ENCODE peak calls at places on chromosomes 2 and 18, in six cellular contexts. One of them, this sample, is unnamed.

GRCh38 chr2:30421551-30422436 is 25.3 kb upstream of the LCLAT1 start:
- DNase-seq in KG1: no peak
- DNase-seq in adrenal gland: no peak
- DNase-seq in amniotic epithelial cell: peak; percentile 36
- DNase-seq in stimulated activated CD4-positive, alpha-beta T cell treated with anti-CD3 and anti-CD28 coated beads, Interleukin-2, amount 100 ng/mL, for 48 hours: no peak
- DNase-seq in IMR-90: peak; percentile 84
- DNase-seq in this sample: no peak

GRCh38 chr2:20049631-20050030 is 1.8 kb downstream of the LAPTM4A start:
- DNase-seq in adrenal gland: no peak
- DNase-seq in IMR-90: peak; percentile 37
- DNase-seq in amniotic epithelial cell: no peak
- DNase-seq in KG1: no peak
- DNase-seq in stimulated activated CD4-positive, alpha-beta T cell treated with anti-CD3 and anti-CD28 coated beads, Interleukin-2, amount 100 ng/mL, for 48 hours: no peak
- DNase-seq in this sample: no peak

GRCh38 chr2:12433641-12433990 is 283.1 kb upstream of the TRIB2 start:
- DNase-seq in amniotic epithelial cell: no peak
- DNase-seq in stimulated activated CD4-positive, alpha-beta T cell treated with anti-CD3 and anti-CD28 coated beads, Interleukin-2, amount 100 ng/mL, for 48 hours: no peak
- DNase-seq in adrenal gland: no peak
- DNase-seq in IMR-90: no peak
- DNase-seq in KG1: no peak
- DNase-seq in this sample: no peak

GRCh38 chr2:198890490-198890889 is 567.2 kb downstream of the SATB2 start:
- DNase-seq in adrenal gland: no peak
- DNase-seq in KG1: no peak
- DNase-seq in amniotic epithelial cell: no peak
- DNase-seq in stimulated activated CD4-positive, alpha-beta T cell treated with anti-CD3 and anti-CD28 coated beads, Interleukin-2, amount 100 ng/mL, for 48 hours: no peak
- DNase-seq in IMR-90: no peak
- DNase-seq in this sample: no peak

GRCh38 chr2:100919316-100919715 is 82.8 kb upstream of the RPL31 start:
- DNase-seq in stimulated activated CD4-positive, alpha-beta T cell treated with anti-CD3 and anti-CD28 coated beads, Interleukin-2, amount 100 ng/mL, for 48 hours: peak; percentile 37
- DNase-seq in amniotic epithelial cell: no peak
- DNase-seq in adrenal gland: no peak
- DNase-seq in IMR-90: no peak
- DNase-seq in KG1: no peak
- DNase-seq in this sample: peak; percentile 33

GRCh38 chr18:75162467-75162866 is 46.5 kb downstream of the PTGR3 start:
- DNase-seq in KG1: no peak
- DNase-seq in stimulated activated CD4-positive, alpha-beta T cell treated with anti-CD3 and anti-CD28 coated beads, Interleukin-2, amount 100 ng/mL, for 48 hours: no peak
- DNase-seq in amniotic epithelial cell: peak; percentile 22
- DNase-seq in adrenal gland: no peak
- DNase-seq in IMR-90: peak; percentile 71
- DNase-seq in this sample: no peak

GRCh38 chr18:79182047-79182713 is 113.0 kb downstream of the ATP9B start:
- DNase-seq in adrenal gland: no peak
- DNase-seq in amniotic epithelial cell: no peak
- DNase-seq in IMR-90: no peak
- DNase-seq in stimulated activated CD4-positive, alpha-beta T cell treated with anti-CD3 and anti-CD28 coated beads, Interleukin-2, amount 100 ng/mL, for 48 hours: no peak
- DNase-seq in KG1: no peak
- DNase-seq in this sample: peak; percentile 52

GRCh38 chr18:61841709-61842108 is 51.1 kb downstream of the RNF152 start:
- DNase-seq in amniotic epithelial cell: no peak
- DNase-seq in adrenal gland: no peak
- DNase-seq in IMR-90: no peak
- DNase-seq in stimulated activated CD4-positive, alpha-beta T cell treated with anti-CD3 and anti-CD28 coated beads, Interleukin-2, amount 100 ng/mL, for 48 hours: no peak
- DNase-seq in KG1: no peak
- DNase-seq in this sample: no peak

GRCh38 chr2:189412330-189412953 is 28.8 kb upstream of the WDR75 start:
- DNase-seq in stimulated activated CD4-positive, alpha-beta T cell treated with anti-CD3 and anti-CD28 coated beads, Interleukin-2, amount 100 ng/mL, for 48 hours: peak; percentile 54
- DNase-seq in IMR-90: peak; percentile 74
- DNase-seq in adrenal gland: peak; percentile 51
- DNase-seq in KG1: no peak
- DNase-seq in amniotic epithelial cell: peak; percentile 67
- DNase-seq in this sample: no peak

GRCh38 chr2:230877737-230878598 is 13.2 kb downstream of the ITM2C start:
- DNase-seq in adrenal gland: no peak
- DNase-seq in IMR-90: no peak
- DNase-seq in amniotic epithelial cell: no peak
- DNase-seq in KG1: peak; percentile 75
- DNase-seq in stimulated activated CD4-positive, alpha-beta T cell treated with anti-CD3 and anti-CD28 coated beads, Interleukin-2, amount 100 ng/mL, for 48 hours: no peak
- DNase-seq in this sample: no peak

GRCh38 chr2:65057391-65058052 is 1.3 kb downstream of the CEP68 start:
- DNase-seq in amniotic epithelial cell: no peak
- DNase-seq in adrenal gland: no peak
- DNase-seq in IMR-90: peak; percentile 39
- DNase-seq in stimulated activated CD4-positive, alpha-beta T cell treated with anti-CD3 and anti-CD28 coated beads, Interleukin-2, amount 100 ng/mL, for 48 hours: no peak
- DNase-seq in KG1: peak; percentile 26
- DNase-seq in this sample: no peak

GRCh38 chr2:125281242-125281641 is 1256.2 kb downstream of the CNTNAP5 start:
- DNase-seq in IMR-90: no peak
- DNase-seq in adrenal gland: no peak
- DNase-seq in amniotic epithelial cell: no peak
- DNase-seq in stimulated activated CD4-positive, alpha-beta T cell treated with anti-CD3 and anti-CD28 coated beads, Interleukin-2, amount 100 ng/mL, for 48 hours: no peak
- DNase-seq in KG1: no peak
- DNase-seq in this sample: no peak

GRCh38 chr2:240142256-240142775 is 1.9 kb upstream of the OTOS start:
- DNase-seq in amniotic epithelial cell: no peak
- DNase-seq in IMR-90: no peak
- DNase-seq in KG1: no peak
- DNase-seq in adrenal gland: no peak
- DNase-seq in stimulated activated CD4-positive, alpha-beta T cell treated with anti-CD3 and anti-CD28 coated beads, Interleukin-2, amount 100 ng/mL, for 48 hours: no peak
- DNase-seq in this sample: no peak

GRCh38 chr18:12359515-12359927 is 17.5 kb downstream of the AFG3L2 start:
- DNase-seq in adrenal gland: no peak
- DNase-seq in KG1: no peak
- DNase-seq in IMR-90: peak; percentile 62
- DNase-seq in amniotic epithelial cell: peak; percentile 55
- DNase-seq in stimulated activated CD4-positive, alpha-beta T cell treated with anti-CD3 and anti-CD28 coated beads, Interleukin-2, amount 100 ng/mL, for 48 hours: no peak
- DNase-seq in this sample: no peak

GRCh38 chr2:135005753-135006152 is 41.5 kb downstream of the MAP3K19 start:
- DNase-seq in stimulated activated CD4-positive, alpha-beta T cell treated with anti-CD3 and anti-CD28 coated beads, Interleukin-2, amount 100 ng/mL, for 48 hours: no peak
- DNase-seq in KG1: no peak
- DNase-seq in adrenal gland: no peak
- DNase-seq in amniotic epithelial cell: no peak
- DNase-seq in IMR-90: no peak
- DNase-seq in this sample: no peak

GRCh38 chr2:161307676-161308075 is 549 bp upstream of the PSMD14 start:
- DNase-seq in amniotic epithelial cell: no peak
- DNase-seq in stimulated activated CD4-positive, alpha-beta T cell treated with anti-CD3 and anti-CD28 coated beads, Interleukin-2, amount 100 ng/mL, for 48 hours: no peak
- DNase-seq in adrenal gland: no peak
- DNase-seq in KG1: peak; percentile 62
- DNase-seq in IMR-90: no peak
- DNase-seq in this sample: no peak

GRCh38 chr2:236166157-236166780 is 1.9 kb downstream of the GBX2 start:
- DNase-seq in stimulated activated CD4-positive, alpha-beta T cell treated with anti-CD3 and anti-CD28 coated beads, Interleukin-2, amount 100 ng/mL, for 48 hours: no peak
- DNase-seq in adrenal gland: no peak
- DNase-seq in KG1: no peak
- DNase-seq in IMR-90: no peak
- DNase-seq in amniotic epithelial cell: no peak
- DNase-seq in this sample: no peak

GRCh38 chr2:55012648-55013484 is 37.4 kb downstream of the RTN4 start:
- DNase-seq in amniotic epithelial cell: no peak
- DNase-seq in stimulated activated CD4-positive, alpha-beta T cell treated with anti-CD3 and anti-CD28 coated beads, Interleukin-2, amount 100 ng/mL, for 48 hours: no peak
- DNase-seq in adrenal gland: no peak
- DNase-seq in KG1: no peak
- DNase-seq in IMR-90: no peak
- DNase-seq in this sample: no peak

GRCh38 chr18:53906681-53907080 is 317.8 kb downstream of the MBD2 start:
- DNase-seq in KG1: no peak
- DNase-seq in stimulated activated CD4-positive, alpha-beta T cell treated with anti-CD3 and anti-CD28 coated beads, Interleukin-2, amount 100 ng/mL, for 48 hours: no peak
- DNase-seq in IMR-90: no peak
- DNase-seq in adrenal gland: no peak
- DNase-seq in amniotic epithelial cell: no peak
- DNase-seq in this sample: no peak

GRCh38 chr2:226334981-226335720 is 464.5 kb downstream of the IRS1 start:
- DNase-seq in KG1: no peak
- DNase-seq in adrenal gland: no peak
- DNase-seq in IMR-90: peak; percentile 81
- DNase-seq in stimulated activated CD4-positive, alpha-beta T cell treated with anti-CD3 and anti-CD28 coated beads, Interleukin-2, amount 100 ng/mL, for 48 hours: no peak
- DNase-seq in amniotic epithelial cell: peak; percentile 63
- DNase-seq in this sample: no peak

GRCh38 chr2:189548686-189549439 is 31.7 kb downstream of the SLC40A1 start:
- DNase-seq in adrenal gland: no peak
- DNase-seq in stimulated activated CD4-positive, alpha-beta T cell treated with anti-CD3 and anti-CD28 coated beads, Interleukin-2, amount 100 ng/mL, for 48 hours: no peak
- DNase-seq in IMR-90: peak; percentile 46
- DNase-seq in KG1: no peak
- DNase-seq in amniotic epithelial cell: no peak
- DNase-seq in this sample: no peak

GRCh38 chr18:57837917-57838548 is 34.9 kb upstream of the ATP8B1 start:
- DNase-seq in adrenal gland: no peak
- DNase-seq in IMR-90: peak; percentile 37
- DNase-seq in amniotic epithelial cell: peak; percentile 54
- DNase-seq in KG1: no peak
- DNase-seq in stimulated activated CD4-positive, alpha-beta T cell treated with anti-CD3 and anti-CD28 coated beads, Interleukin-2, amount 100 ng/mL, for 48 hours: peak; percentile 19
- DNase-seq in this sample: no peak

GRCh38 chr2:40103163-40103562 is 324.1 kb upstream of the THUMPD2 start:
- DNase-seq in adrenal gland: no peak
- DNase-seq in KG1: no peak
- DNase-seq in amniotic epithelial cell: peak; percentile 83
- DNase-seq in stimulated activated CD4-positive, alpha-beta T cell treated with anti-CD3 and anti-CD28 coated beads, Interleukin-2, amount 100 ng/mL, for 48 hours: no peak
- DNase-seq in IMR-90: peak; percentile 77
- DNase-seq in this sample: no peak

GRCh38 chr18:23365602-23366001 is 87.5 kb upstream of the RIOK3 start:
- DNase-seq in amniotic epithelial cell: peak; percentile 26
- DNase-seq in KG1: no peak
- DNase-seq in IMR-90: peak; percentile 67
- DNase-seq in adrenal gland: no peak
- DNase-seq in stimulated activated CD4-positive, alpha-beta T cell treated with anti-CD3 and anti-CD28 coated beads, Interleukin-2, amount 100 ng/mL, for 48 hours: no peak
- DNase-seq in this sample: no peak

GRCh38 chr18:32509121-32509520 is 38.4 kb upstream of the GAREM1 start:
- DNase-seq in amniotic epithelial cell: no peak
- DNase-seq in KG1: no peak
- DNase-seq in adrenal gland: no peak
- DNase-seq in stimulated activated CD4-positive, alpha-beta T cell treated with anti-CD3 and anti-CD28 coated beads, Interleukin-2, amount 100 ng/mL, for 48 hours: no peak
- DNase-seq in IMR-90: no peak
- DNase-seq in this sample: no peak

GRCh38 chr2:111071480-111072143 is 49.1 kb upstream of the BCL2L11 start:
- DNase-seq in adrenal gland: peak; percentile 30
- DNase-seq in KG1: no peak
- DNase-seq in stimulated activated CD4-positive, alpha-beta T cell treated with anti-CD3 and anti-CD28 coated beads, Interleukin-2, amount 100 ng/mL, for 48 hours: no peak
- DNase-seq in amniotic epithelial cell: peak; percentile 90
- DNase-seq in IMR-90: peak; percentile 73
- DNase-seq in this sample: no peak

GRCh38 chr2:54572262-54572635 is 116.1 kb downstream of the SPTBN1 start:
- DNase-seq in adrenal gland: no peak
- DNase-seq in stimulated activated CD4-positive, alpha-beta T cell treated with anti-CD3 and anti-CD28 coated beads, Interleukin-2, amount 100 ng/mL, for 48 hours: no peak
- DNase-seq in KG1: no peak
- DNase-seq in amniotic epithelial cell: peak; percentile 92
- DNase-seq in IMR-90: peak; percentile 94
- DNase-seq in this sample: no peak

GRCh38 chr2:226355600-226355999 is 444.0 kb downstream of the IRS1 start:
- DNase-seq in IMR-90: no peak
- DNase-seq in stimulated activated CD4-positive, alpha-beta T cell treated with anti-CD3 and anti-CD28 coated beads, Interleukin-2, amount 100 ng/mL, for 48 hours: no peak
- DNase-seq in KG1: no peak
- DNase-seq in adrenal gland: no peak
- DNase-seq in amniotic epithelial cell: no peak
- DNase-seq in this sample: no peak

GRCh38 chr2:126725580-126725979 is 69.6 kb downstream of the GYPC start:
- DNase-seq in amniotic epithelial cell: no peak
- DNase-seq in IMR-90: no peak
- DNase-seq in KG1: no peak
- DNase-seq in adrenal gland: no peak
- DNase-seq in stimulated activated CD4-positive, alpha-beta T cell treated with anti-CD3 and anti-CD28 coated beads, Interleukin-2, amount 100 ng/mL, for 48 hours: no peak
- DNase-seq in this sample: no peak

GRCh38 chr18:54717673-54718435 is 110.4 kb upstream of the RAB27B start:
- DNase-seq in KG1: peak; percentile 59
- DNase-seq in IMR-90: no peak
- DNase-seq in adrenal gland: no peak
- DNase-seq in amniotic epithelial cell: no peak
- DNase-seq in stimulated activated CD4-positive, alpha-beta T cell treated with anti-CD3 and anti-CD28 coated beads, Interleukin-2, amount 100 ng/mL, for 48 hours: peak; percentile 27
- DNase-seq in this sample: peak; percentile 7

GRCh38 chr2:20467789-20468548 is 21.1 kb downstream of the RHOB start:
- DNase-seq in IMR-90: no peak
- DNase-seq in adrenal gland: peak; percentile 16
- DNase-seq in KG1: no peak
- DNase-seq in amniotic epithelial cell: no peak
- DNase-seq in stimulated activated CD4-positive, alpha-beta T cell treated with anti-CD3 and anti-CD28 coated beads, Interleukin-2, amount 100 ng/mL, for 48 hours: no peak
- DNase-seq in this sample: no peak

GRCh38 chr2:96760986-96761832 is 507 bp downstream of the CNNM4 start:
- DNase-seq in amniotic epithelial cell: peak; percentile 21
- DNase-seq in KG1: no peak
- DNase-seq in stimulated activated CD4-positive, alpha-beta T cell treated with anti-CD3 and anti-CD28 coated beads, Interleukin-2, amount 100 ng/mL, for 48 hours: no peak
- DNase-seq in IMR-90: no peak
- DNase-seq in adrenal gland: peak; percentile 59
- DNase-seq in this sample: no peak

GRCh38 chr2:234133004-234133403 is 82.5 kb downstream of the SPP2 start:
- DNase-seq in amniotic epithelial cell: peak; percentile 67
- DNase-seq in stimulated activated CD4-positive, alpha-beta T cell treated with anti-CD3 and anti-CD28 coated beads, Interleukin-2, amount 100 ng/mL, for 48 hours: no peak
- DNase-seq in KG1: no peak
- DNase-seq in adrenal gland: no peak
- DNase-seq in IMR-90: no peak
- DNase-seq in this sample: no peak

This sample was measured in iPS DF 6.9.